ENCODE peak calls at places on chromosomes 6 and 20, in four cellular contexts. J, A, X and O are unnamed samples.
A peak's percentile ranks its signal among the peaks of the same experiment; 100 is the strongest.

GRCh38 chr6:46091080-46091478 is 38.7 kb upstream of the ENPP4 start:
- DNase-seq in J (no peak), A (no peak), X (no peak), O (no peak)

GRCh38 chr6:143802833-143803565 is 40.1 kb upstream of the LTV1 start:
- DNase-seq in X (peak; percentile 33), J (peak; percentile 59), A (no peak), O (no peak)

GRCh38 chr6:146892283-146892612 is 293.5 kb downstream of the ADGB start:
- DNase-seq in J (no peak), A (no peak), X (peak; percentile 77), O (no peak)

GRCh38 chr20:61969806-61970205 is 95.9 kb downstream of the TAF4 start:
- DNase-seq in X (no peak), A (no peak), J (no peak), O (no peak)

GRCh38 chr6:163667372-163668060 is 253.0 kb downstream of the QKI start:
- DNase-seq in X (peak; percentile 90), A (peak; percentile 43), J (peak; percentile 10), O (peak; percentile 87)

GRCh38 chr6:70312165-70312564 is 9.3 kb upstream of the COL9A1 start:
- DNase-seq in J (peak; percentile 79), X (peak; percentile 93), A (no peak), O (peak; percentile 75)

GRCh38 chr20:53623454-53624206 is 30.0 kb upstream of the ZNF217 start:
- DNase-seq in X (peak; percentile 92), J (peak; percentile 88), A (no peak), O (peak; percentile 78)

GRCh38 chr6:55694148-55694547 is 115.2 kb upstream of the HMGCLL1 start:
- DNase-seq in X (no peak), A (no peak), J (peak; percentile 57), O (no peak)

GRCh38 chr6:168441434-168442391 is 729 bp downstream of the SMOC2 start:
- DNase-seq in A (no peak), J (no peak), X (no peak), O (no peak)

GRCh38 chr6:12196326-12196936 is 93.7 kb upstream of the EDN1 start:
- DNase-seq in X (no peak), J (peak; percentile 49), A (no peak), O (no peak)

GRCh38 chr6:14428269-14428668 is 310.7 kb downstream of the CD83 start:
- DNase-seq in X (no peak), J (no peak), A (no peak), O (no peak)

GRCh38 chr6:48962041-48962440 is 501.0 kb downstream of the MMUT start:
- DNase-seq in J (no peak), X (no peak), A (no peak), O (no peak)

GRCh38 chr20:62069741-62070216 is 4.1 kb upstream of the TAF4 start:
- DNase-seq in J (peak; percentile 47), X (no peak), A (no peak), O (peak; percentile 29)

GRCh38 chr20:57220187-57221165 is 46.0 kb downstream of the BMP7 start:
- DNase-seq in A (no peak), J (no peak), X (no peak), O (no peak)

GRCh38 chr6:84652356-84653026 is 111.9 kb downstream of the TBX18 start:
- DNase-seq in X (no peak), A (no peak), J (peak; percentile 97), O (no peak)

GRCh38 chr6:148854992-148855391 is 108.2 kb downstream of the UST start:
- DNase-seq in A (no peak), X (no peak), J (no peak), O (no peak)

GRCh38 chr6:134515976-134516375 is 198.1 kb upstream of the SGK1 start:
- DNase-seq in X (no peak), J (peak; percentile 69), A (no peak), O (no peak)

GRCh38 chr6:41645007-41645618 is 6.8 kb downstream of the MDFI start:
- DNase-seq in A (no peak), J (no peak), X (no peak), O (no peak)

GRCh38 chr20:37361336-37361735 is 15.4 kb downstream of the SRC start:
- DNase-seq in J (no peak), A (no peak), X (no peak), O (no peak)

GRCh38 chr6:97497713-97498331 is 214.8 kb upstream of the MMS22L start:
- DNase-seq in X (peak; percentile 88), A (peak; percentile 3), J (peak; percentile 82), O (peak; percentile 48)

GRCh38 chr6:141165012-141165411 is 967.7 kb upstream of the GJE1 start:
- DNase-seq in X (no peak), A (no peak), J (no peak), O (no peak)

GRCh38 chr6:98828210-98828798 is 6.1 kb upstream of the POU3F2 start:
- DNase-seq in J (no peak), A (no peak), X (no peak), O (no peak)

GRCh38 chr20:33688938-33689424 is 2.8 kb upstream of the E2F1 start:
- DNase-seq in X (peak; percentile 71), J (no peak), A (no peak), O (no peak)

GRCh38 chr6:118370722-118371121 is 177.4 kb upstream of the PLN start:
- DNase-seq in J (no peak), X (no peak), A (no peak), O (no peak)

GRCh38 chr6:169019111-169019510 is 234.5 kb downstream of the THBS2 start:
- DNase-seq in X (no peak), A (no peak), J (no peak), O (no peak)

GRCh38 chr20:37516697-37517370 is 4.2 kb upstream of the NNAT start:
- DNase-seq in A (no peak), X (no peak), J (no peak), O (no peak)

GRCh38 chr6:78259935-78260334 is 607.1 kb downstream of the MEI4 start:
- DNase-seq in A (no peak), X (no peak), J (no peak), O (no peak)

GRCh38 chr20:2135018-2135417 is 33.4 kb downstream of the STK35 start:
- DNase-seq in A (no peak), J (peak; percentile 24), X (no peak), O (no peak)